ENCODE peak calls at places on chromosomes 2 and 18, in eight cellular contexts. W is mesothelial cell of epicardium; V is activated CD4-positive, alpha-beta T cell treated with anti-CD3 and anti-CD28 coated beads, Interleukin-2, amount 50 U/mL, for 4 hours; A is cardiac fibroblast; J is AG09319; I is ACHN; K is activated effector memory CD4-positive, alpha-beta T cell treated with Interleukin-2 at 50 U/mL for 16 hours; P is heart left ventricle. B is an unnamed sample.

GRCh38 chr18:48541026-48541746 is 2.4 kb downstream of the CTIF start:
- DNase-seq in W (peak), V (peak), A (peak), J (peak), I (peak), K (no peak), P (peak), B (peak)

GRCh38 chr2:163462993-163463392 is 272.8 kb downstream of the FIGN start:
- DNase-seq in W (no peak), V (no peak), A (no peak), J (no peak), I (no peak), K (no peak), P (no peak), B (no peak)

GRCh38 chr2:67752964-67753363 is 309.8 kb downstream of the C1D start:
- DNase-seq in W (no peak), V (no peak), A (peak), J (peak), I (no peak), K (no peak), P (no peak), B (no peak)

GRCh38 chr2:168700615-168701245 is 101.7 kb upstream of the NOSTRIN start:
- DNase-seq in W (no peak), V (no peak), A (peak), J (no peak), I (no peak), K (no peak), P (no peak), B (no peak)

GRCh38 chr2:105320651-105321215 is 8.8 kb downstream of the TGFBRAP1 start:
- DNase-seq in W (no peak), V (no peak), A (no peak), J (no peak), I (peak), K (no peak), P (no peak), B (no peak)

GRCh38 chr2:146665801-146666200 is 1179.0 kb upstream of the ACVR2A start:
- DNase-seq in W (no peak), V (no peak), A (no peak), J (no peak), I (no peak), K (no peak), P (no peak), B (no peak)

GRCh38 chr2:109162999-109163398 is 34.0 kb downstream of the SH3RF3 start:
- DNase-seq in W (no peak), V (no peak), A (peak), J (no peak), I (no peak), K (no peak), P (no peak), B (no peak)

GRCh38 chr2:138421971-138422335 is 79.6 kb upstream of the SPOPL start:
- DNase-seq in W (no peak), V (no peak), A (peak), J (peak), I (peak), K (no peak), P (no peak), B (peak)

GRCh38 chr2:3349211-3349693 is 28.4 kb downstream of the EIPR1 start:
- DNase-seq in W (no peak), V (no peak), A (peak), J (no peak), I (no peak), K (no peak), P (no peak), B (no peak)

GRCh38 chr18:35117951-35118411 is 76.8 kb downstream of the MAPRE2 start:
- DNase-seq in W (no peak), V (no peak), A (peak), J (no peak), I (no peak), K (no peak), P (no peak), B (no peak)

GRCh38 chr2:47038656-47039501 is 116.2 kb downstream of the STPG4 start:
- DNase-seq in W (no peak), V (no peak), A (no peak), J (no peak), I (no peak), K (no peak), P (no peak), B (peak)

B was measured in SW480.